ENCODE peak calls at places on chromosomes 6 and 20, in ten cellular contexts. J is PC-3; O is small intestine; U is right cardiac atrium; Q is CD8-positive, alpha-beta T cell; A is mesenchymal stem cell; R is Panc1; Z is HL-60; C is HCT116; I is CD8-positive, alpha-beta memory T cell. B is an unnamed sample.

GRCh38 chr20:57709823-57710799 is at the start of gene PMEPA1:
- DNase-seq in J (peak; percentile 99), O (peak; percentile 80), U (peak; percentile 98), Q (peak; percentile 88), A (peak; percentile 95), R (no peak), Z (peak; percentile 53), C (peak; percentile 56), I (peak; percentile 90), B (peak; percentile 80)

GRCh38 chr20:6575912-6576391 is 191.5 kb upstream of the BMP2 start:
- DNase-seq in J (peak; percentile 66), O (no peak), U (no peak), Q (no peak), A (peak; percentile 48), R (no peak), Z (no peak), C (no peak), I (no peak), B (no peak)

GRCh38 chr6:90701146-90701781 is 114.4 kb upstream of the MAP3K7 start:
- DNase-seq in J (no peak), O (no peak), U (no peak), Q (no peak), A (no peak), R (no peak), Z (peak; percentile 17), C (no peak), I (no peak), B (no peak)

GRCh38 chr6:24972551-24972950 is 36.8 kb upstream of the RIPOR2 start:
- DNase-seq in J (no peak), O (no peak), U (no peak), Q (no peak), A (no peak), R (no peak), Z (no peak), C (no peak), I (no peak), B (no peak)

GRCh38 chr6:166988674-166989201 is 10.5 kb upstream of the CEP43 start:
- DNase-seq in J (no peak), O (no peak), U (no peak), Q (no peak), A (no peak), R (no peak), Z (no peak), C (no peak), I (no peak), B (no peak)

GRCh38 chr6:163415176-163415619 is 680 bp downstream of the QKI start:
- DNase-seq in J (no peak), O (no peak), U (peak; percentile 75), Q (no peak), A (no peak), R (no peak), Z (peak; percentile 10), C (no peak), I (peak; percentile 7), B (no peak)

GRCh38 chr6:33205172-33206026 is 944 bp downstream of the HSD17B8 start:
- DNase-seq in J (peak; percentile 76), O (peak; percentile 21), U (no peak), Q (no peak), A (peak; percentile 59), R (peak; percentile 59), Z (no peak), C (peak; percentile 55), I (no peak), B (no peak)

GRCh38 chr6:21000391-21000801 is 466.1 kb downstream of the CDKAL1 start:
- DNase-seq in J (no peak), O (no peak), U (no peak), Q (no peak), A (no peak), R (no peak), Z (no peak), C (peak; percentile 86), I (no peak), B (no peak)

GRCh38 chr20:11544029-11544678 is 373.5 kb upstream of the BTBD3 start:
- DNase-seq in J (peak; percentile 94), O (peak; percentile 69), U (no peak), Q (no peak), A (peak; percentile 69), R (peak; percentile 48), Z (peak; percentile 67), C (peak; percentile 64), I (no peak), B (no peak)

GRCh38 chr6:154239392-154239791 is 117.2 kb downstream of the IPCEF1 start:
- DNase-seq in J (no peak), O (no peak), U (no peak), Q (no peak), A (no peak), R (no peak), Z (no peak), C (no peak), I (no peak), B (no peak)

GRCh38 chr6:93786474-93787330 is 367.3 kb upstream of the EPHA7 start:
- DNase-seq in J (peak; percentile 14), O (no peak), U (no peak), Q (no peak), A (peak; percentile 39), R (no peak), Z (no peak), C (no peak), I (no peak), B (no peak)

GRCh38 chr20:44894959-44895358 is 9.5 kb downstream of the YWHAB start:
- DNase-seq in J (no peak), O (no peak), U (no peak), Q (no peak), A (no peak), R (no peak), Z (no peak), C (no peak), I (no peak), B (no peak)
- H3K27ac ChIP-seq in J (no peak overlapping the region), O (no peak overlapping the region), U (no peak overlapping the region), Q (no peak overlapping the region), A (no peak overlapping the region), R (no peak overlapping the region), Z (no peak overlapping the region), C (no peak overlapping the region), I (no peak overlapping the region), B (no peak overlapping the region)

GRCh38 chr6:108650781-108651180 is 90.1 kb downstream of the FOXO3 start:
- DNase-seq in J (peak; percentile 8), O (no peak), U (no peak), Q (no peak), A (peak; percentile 73), R (no peak), Z (peak; percentile 60), C (no peak), I (no peak), B (no peak)
- H3K27ac ChIP-seq in J (no peak overlapping the region), O (peak overlapping the region; percentile 42), U (no peak overlapping the region), Q (no peak overlapping the region), A (peak overlapping the region; percentile 89), R (no peak overlapping the region), Z (no peak overlapping the region), C (no peak overlapping the region), I (no peak overlapping the region), B (no peak overlapping the region)

DNA sequence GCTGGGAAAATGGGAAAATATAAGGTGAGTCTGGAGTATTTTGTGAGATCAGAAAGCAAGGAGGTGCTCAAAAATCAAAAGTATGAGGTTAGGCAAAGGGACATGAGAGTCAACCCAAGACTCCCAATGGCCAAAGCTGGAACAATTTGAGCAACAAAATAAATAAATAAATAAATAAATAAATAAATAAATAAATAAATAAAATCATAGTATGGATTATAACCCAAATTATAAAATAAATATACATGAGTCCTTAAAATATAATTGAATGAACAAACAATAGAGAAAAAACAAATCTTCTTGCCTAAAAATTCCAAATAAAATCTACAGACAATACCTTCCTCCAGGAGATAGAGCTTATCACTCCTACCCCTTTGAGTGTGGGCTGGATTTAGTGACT is 69.5 kb downstream of the UBE3D start:
- DNase-seq in J (no peak), O (no peak), U (no peak), Q (no peak), A (no peak), R (no peak), Z (no peak), C (no peak), I (no peak), B (no peak)
- H3K27ac ChIP-seq in J (no peak overlapping the region), O (no peak overlapping the region), U (no peak overlapping the region), Q (no peak overlapping the region), A (no peak overlapping the region), R (no peak overlapping the region), Z (no peak overlapping the region), C (no peak overlapping the region), I (no peak overlapping the region), B (no peak overlapping the region)

GRCh38 chr20:62797671-62798532 is 1.6 kb downstream of the MRGBP start:
- DNase-seq in J (no peak), O (peak; percentile 89), U (no peak), Q (no peak), A (no peak), R (no peak), Z (no peak), C (no peak), I (no peak), B (no peak)

GRCh38 chr20:62799459-62799858 is 3.2 kb downstream of the MRGBP start:
- DNase-seq in J (no peak), O (no peak), U (no peak), Q (no peak), A (no peak), R (no peak), Z (no peak), C (no peak), I (no peak), B (no peak)

GRCh38 chr20:62795023-62795761 is 1.1 kb upstream of the MRGBP start:
- DNase-seq in J (peak; percentile 57), O (peak; percentile 54), U (peak; percentile 83), Q (peak; percentile 44), A (peak; percentile 83), R (peak; percentile 27), Z (peak; percentile 51), C (no peak), I (peak; percentile 56), B (no peak)

GRCh38 chr20:62799036-62799435 is 2.8 kb downstream of the MRGBP start:
- DNase-seq in J (no peak), O (no peak), U (no peak), Q (no peak), A (no peak), R (no peak), Z (no peak), C (no peak), I (no peak), B (no peak)

GRCh38 chr20:62796699-62797491 is 622 bp downstream of the MRGBP start:
- DNase-seq in J (no peak), O (no peak), U (peak; percentile 73), Q (no peak), A (no peak), R (no peak), Z (no peak), C (no peak), I (no peak), B (no peak)
- H3K27ac ChIP-seq in J (no peak overlapping the region), O (peak overlapping the region; percentile 97), U (no peak overlapping the region), Q (no peak overlapping the region), A (no peak overlapping the region), R (peak overlapping the region; percentile 92), Z (no peak overlapping the region), C (peak overlapping the region; percentile 99), I (no peak overlapping the region), B (peak overlapping the region; percentile 70)

GRCh38 chr6:55594442-55594841 is 15.4 kb upstream of the HMGCLL1 start:
- DNase-seq in J (no peak), O (no peak), U (no peak), Q (no peak), A (no peak), R (no peak), Z (no peak), C (no peak), I (no peak), B (no peak)
- H3K27ac ChIP-seq in J (no peak overlapping the region), O (no peak overlapping the region), U (no peak overlapping the region), Q (no peak overlapping the region), A (no peak overlapping the region), R (no peak overlapping the region), Z (no peak overlapping the region), C (no peak overlapping the region), I (no peak overlapping the region), B (no peak overlapping the region)

GRCh38 chr6:135566311-135567068 is 69.0 kb upstream of the AHI1 start:
- DNase-seq in J (no peak), O (no peak), U (no peak), Q (no peak), A (no peak), R (no peak), Z (no peak), C (no peak), I (no peak), B (no peak)
- H3K27ac ChIP-seq in J (no peak overlapping the region), O (no peak overlapping the region), U (no peak overlapping the region), Q (no peak overlapping the region), A (no peak overlapping the region), R (no peak overlapping the region), Z (no peak overlapping the region), C (no peak overlapping the region), I (no peak overlapping the region), B (no peak overlapping the region)

B was measured in caudate nucleus.